ENCODE peak calls at places on chromosomes 5 and 9, in seven cellular contexts. One of them, this sample, is unnamed.
A peak's percentile ranks its signal among the peaks of the same experiment; 100 is the strongest.

GRCh38 chr5:96070625-96071246 is 109.1 kb upstream of the ELL2 start:
- DNase-seq in tibial artery: no peak
- DNase-seq in heart right ventricle: no peak
- DNase-seq in AG04450: no peak
- DNase-seq in neural progenitor cell: no peak
- DNase-seq in body of pancreas: no peak
- DNase-seq in sigmoid colon: no peak
- DNase-seq in this sample: no peak

GRCh38 chr5:145483211-145483610 is 351.9 kb downstream of the PRELID2 start:
- DNase-seq in tibial artery: no peak
- DNase-seq in heart right ventricle: no peak
- DNase-seq in AG04450: no peak
- DNase-seq in neural progenitor cell: no peak
- DNase-seq in body of pancreas: no peak
- DNase-seq in sigmoid colon: no peak
- DNase-seq in this sample: no peak

GRCh38 chr5:133854554-133854953 is 113.9 kb downstream of the C5orf15 start:
- DNase-seq in tibial artery: no peak
- DNase-seq in heart right ventricle: no peak
- DNase-seq in AG04450: no peak
- DNase-seq in neural progenitor cell: no peak
- DNase-seq in body of pancreas: no peak
- DNase-seq in sigmoid colon: no peak
- DNase-seq in this sample: no peak

GRCh38 chr9:123974471-123974870 is 37.1 kb upstream of the LHX2 start:
- DNase-seq in tibial artery: no peak
- DNase-seq in heart right ventricle: no peak
- DNase-seq in AG04450: no peak
- DNase-seq in neural progenitor cell: no peak
- DNase-seq in body of pancreas: no peak
- DNase-seq in sigmoid colon: no peak
- DNase-seq in this sample: no peak

GRCh38 chr5:10406636-10407035 is 35.0 kb upstream of the ROPN1L start:
- DNase-seq in tibial artery: no peak
- DNase-seq in heart right ventricle: no peak
- DNase-seq in AG04450: no peak
- DNase-seq in neural progenitor cell: no peak
- DNase-seq in body of pancreas: no peak
- DNase-seq in sigmoid colon: no peak
- DNase-seq in this sample: no peak

GRCh38 chr9:129550199-129550839 is 70.6 kb downstream of the C9orf50 start:
- DNase-seq in tibial artery: peak; percentile 82
- DNase-seq in heart right ventricle: peak; percentile 89
- DNase-seq in AG04450: no peak
- DNase-seq in neural progenitor cell: peak; percentile 82
- DNase-seq in body of pancreas: peak; percentile 87
- DNase-seq in sigmoid colon: peak; percentile 93
- DNase-seq in this sample: peak; percentile 96

GRCh38 chr9:124011460-124012301 is at the start of gene LHX2:
- DNase-seq in tibial artery: no peak
- DNase-seq in heart right ventricle: peak; percentile 80
- DNase-seq in AG04450: no peak
- DNase-seq in neural progenitor cell: peak; percentile 98
- DNase-seq in body of pancreas: no peak
- DNase-seq in sigmoid colon: no peak
- DNase-seq in this sample: peak; percentile 75

GRCh38 chr5:1521671-1522600 is 1.8 kb downstream of the LPCAT1 start:
- DNase-seq in tibial artery: peak; percentile 17
- DNase-seq in heart right ventricle: no peak
- DNase-seq in AG04450: peak; percentile 44
- DNase-seq in neural progenitor cell: peak; percentile 40
- DNase-seq in body of pancreas: peak; percentile 11
- DNase-seq in sigmoid colon: peak; percentile 59
- DNase-seq in this sample: no peak

GRCh38 chr9:105262497-105262896 is 18.0 kb downstream of the SLC44A1 start:
- DNase-seq in tibial artery: no peak
- DNase-seq in heart right ventricle: no peak
- DNase-seq in AG04450: no peak
- DNase-seq in neural progenitor cell: no peak
- DNase-seq in body of pancreas: no peak
- DNase-seq in sigmoid colon: no peak
- DNase-seq in this sample: no peak

GRCh38 chr5:113519412-113519811 is 5.9 kb downstream of the YTHDC2 start:
- DNase-seq in tibial artery: no peak
- DNase-seq in heart right ventricle: no peak
- DNase-seq in AG04450: no peak
- DNase-seq in neural progenitor cell: no peak
- DNase-seq in body of pancreas: no peak
- DNase-seq in sigmoid colon: no peak
- DNase-seq in this sample: no peak

GRCh38 chr9:130962418-130963316 is 23.6 kb upstream of the FIBCD1 start:
- DNase-seq in tibial artery: peak; percentile 62
- DNase-seq in heart right ventricle: no peak
- DNase-seq in AG04450: peak; percentile 81
- DNase-seq in neural progenitor cell: no peak
- DNase-seq in body of pancreas: no peak
- DNase-seq in sigmoid colon: no peak
- DNase-seq in this sample: no peak

GRCh38 chr9:131330814-131331600 is 41.5 kb downstream of the PLPP7 start:
- DNase-seq in tibial artery: no peak
- DNase-seq in heart right ventricle: no peak
- DNase-seq in AG04450: no peak
- DNase-seq in neural progenitor cell: peak; percentile 92
- DNase-seq in body of pancreas: no peak
- DNase-seq in sigmoid colon: peak; percentile 39
- DNase-seq in this sample: peak; percentile 87

GRCh38 chr5:1633605-1634336 is 110.0 kb upstream of the LPCAT1 start:
- DNase-seq in tibial artery: peak; percentile 79
- DNase-seq in heart right ventricle: peak; percentile 86
- DNase-seq in AG04450: no peak
- DNase-seq in neural progenitor cell: peak; percentile 90
- DNase-seq in body of pancreas: peak; percentile 78
- DNase-seq in sigmoid colon: peak; percentile 91
- DNase-seq in this sample: peak; percentile 86

GRCh38 chr9:18208166-18209059 is 265.5 kb upstream of the ADAMTSL1 start:
- DNase-seq in tibial artery: no peak
- DNase-seq in heart right ventricle: no peak
- DNase-seq in AG04450: no peak
- DNase-seq in neural progenitor cell: peak; percentile 76
- DNase-seq in body of pancreas: peak; percentile 45
- DNase-seq in sigmoid colon: no peak
- DNase-seq in this sample: peak; percentile 65

GRCh38 chr9:112271466-112272098 is 61.8 kb downstream of the PTBP3 start:
- DNase-seq in tibial artery: no peak
- DNase-seq in heart right ventricle: no peak
- DNase-seq in AG04450: no peak
- DNase-seq in neural progenitor cell: no peak
- DNase-seq in body of pancreas: no peak
- DNase-seq in sigmoid colon: no peak
- DNase-seq in this sample: no peak

GRCh38 chr5:128904815-128905214 is 60.5 kb upstream of the SLC27A6 start:
- DNase-seq in tibial artery: no peak
- DNase-seq in heart right ventricle: no peak
- DNase-seq in AG04450: no peak
- DNase-seq in neural progenitor cell: peak; percentile 6
- DNase-seq in body of pancreas: no peak
- DNase-seq in sigmoid colon: no peak
- DNase-seq in this sample: no peak

GRCh38 chr9:133137451-133138231 is 16.6 kb upstream of the RALGDS start:
- DNase-seq in tibial artery: no peak
- DNase-seq in heart right ventricle: peak; percentile 67
- DNase-seq in AG04450: no peak
- DNase-seq in neural progenitor cell: no peak
- DNase-seq in body of pancreas: peak; percentile 92
- DNase-seq in sigmoid colon: peak; percentile 82
- DNase-seq in this sample: peak; percentile 83

GRCh38 chr5:27083763-27084420 is 45.5 kb upstream of the CDH9 start:
- DNase-seq in tibial artery: no peak
- DNase-seq in heart right ventricle: no peak
- DNase-seq in AG04450: no peak
- DNase-seq in neural progenitor cell: no peak
- DNase-seq in body of pancreas: no peak
- DNase-seq in sigmoid colon: no peak
- DNase-seq in this sample: no peak

GRCh38 chr5:58629190-58630159 is 46.6 kb downstream of the RAB3C start:
- DNase-seq in tibial artery: no peak
- DNase-seq in heart right ventricle: no peak
- DNase-seq in AG04450: no peak
- DNase-seq in neural progenitor cell: peak; percentile 12
- DNase-seq in body of pancreas: peak; percentile 38
- DNase-seq in sigmoid colon: no peak
- DNase-seq in this sample: no peak

GRCh38 chr5:8685704-8686103 is 816.8 kb downstream of the MTRR start:
- DNase-seq in tibial artery: no peak
- DNase-seq in heart right ventricle: no peak
- DNase-seq in AG04450: no peak
- DNase-seq in neural progenitor cell: peak; percentile 7
- DNase-seq in body of pancreas: no peak
- DNase-seq in sigmoid colon: no peak
- DNase-seq in this sample: no peak

GRCh38 chr9:113514748-113515147 is 51.2 kb downstream of the RGS3 start:
- DNase-seq in tibial artery: no peak
- DNase-seq in heart right ventricle: no peak
- DNase-seq in AG04450: no peak
- DNase-seq in neural progenitor cell: no peak
- DNase-seq in body of pancreas: peak; percentile 67
- DNase-seq in sigmoid colon: no peak
- DNase-seq in this sample: no peak

GRCh38 chr9:84966876-84967830 is 297.6 kb downstream of the NTRK2 start:
- DNase-seq in tibial artery: no peak
- DNase-seq in heart right ventricle: no peak
- DNase-seq in AG04450: no peak
- DNase-seq in neural progenitor cell: peak; percentile 77
- DNase-seq in body of pancreas: no peak
- DNase-seq in sigmoid colon: no peak
- DNase-seq in this sample: no peak

GRCh38 chr9:100229136-100229535 is 123.6 kb downstream of the TEX10 start:
- DNase-seq in tibial artery: no peak
- DNase-seq in heart right ventricle: no peak
- DNase-seq in AG04450: no peak
- DNase-seq in neural progenitor cell: no peak
- DNase-seq in body of pancreas: no peak
- DNase-seq in sigmoid colon: no peak
- DNase-seq in this sample: no peak

GRCh38 chr9:100227636-100228035 is 125.1 kb downstream of the TEX10 start:
- DNase-seq in tibial artery: no peak
- DNase-seq in heart right ventricle: no peak
- DNase-seq in AG04450: no peak
- DNase-seq in neural progenitor cell: no peak
- DNase-seq in body of pancreas: no peak
- DNase-seq in sigmoid colon: no peak
- DNase-seq in this sample: no peak

GRCh38 chr9:100228352-100228869 is 124.3 kb downstream of the TEX10 start:
- DNase-seq in tibial artery: no peak
- DNase-seq in heart right ventricle: no peak
- DNase-seq in AG04450: no peak
- DNase-seq in neural progenitor cell: no peak
- DNase-seq in body of pancreas: no peak
- DNase-seq in sigmoid colon: no peak
- DNase-seq in this sample: no peak

GRCh38 chr9:100229561-100229960 is 123.2 kb downstream of the TEX10 start:
- DNase-seq in tibial artery: no peak
- DNase-seq in heart right ventricle: no peak
- DNase-seq in AG04450: no peak
- DNase-seq in neural progenitor cell: no peak
- DNase-seq in body of pancreas: no peak
- DNase-seq in sigmoid colon: no peak
- DNase-seq in this sample: no peak
- H3K27ac ChIP-seq in tibial artery: no peak overlapping the region
- H3K27ac ChIP-seq in heart right ventricle: no peak overlapping the region
- H3K27ac ChIP-seq in AG04450: no peak overlapping the region
- H3K27ac ChIP-seq in neural progenitor cell: no peak overlapping the region
- H3K27ac ChIP-seq in body of pancreas: no peak overlapping the region
- H3K27ac ChIP-seq in sigmoid colon: no peak overlapping the region
- H3K27ac ChIP-seq in this sample: no peak overlapping the region

DNA sequence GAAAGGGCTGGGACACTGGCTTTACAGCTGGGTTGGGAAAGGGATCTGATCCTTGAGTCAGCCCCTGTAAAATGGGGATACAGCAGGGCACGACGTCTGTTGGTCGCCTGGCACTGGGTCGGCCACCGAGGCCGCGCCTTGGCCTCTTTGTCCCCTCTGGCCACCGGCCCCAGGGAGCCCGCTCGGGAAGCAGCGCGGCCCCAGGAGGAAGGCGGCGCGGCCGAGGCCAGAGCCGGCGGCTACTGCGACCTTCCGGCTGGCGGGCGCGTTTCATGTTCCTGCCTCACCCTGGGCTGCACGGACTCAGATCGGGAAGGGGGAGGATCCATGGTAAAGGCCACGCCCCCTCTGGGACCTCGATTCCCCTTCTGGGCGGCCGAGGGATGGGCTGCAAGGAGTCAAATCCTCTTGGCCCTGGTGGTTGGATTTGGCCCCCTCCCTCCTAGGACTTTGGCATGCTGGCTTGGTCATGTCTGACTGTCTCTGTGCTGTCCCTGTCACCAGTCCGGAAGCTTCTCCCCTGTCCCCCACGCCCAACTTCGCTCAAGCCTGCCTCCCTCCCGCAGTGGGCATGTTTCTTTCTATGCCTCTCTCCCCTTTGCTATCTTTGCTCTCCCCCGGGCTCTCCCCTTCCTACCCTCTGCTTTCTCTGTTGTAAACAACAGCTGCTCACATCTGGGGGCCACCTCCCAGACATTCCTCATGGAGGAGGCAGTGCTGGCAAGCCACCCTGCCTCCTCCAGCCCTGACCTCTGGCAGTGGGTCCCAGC is 25.8 kb downstream of the FPGS start:
- DNase-seq in tibial artery: peak; percentile 90
- DNase-seq in heart right ventricle: peak; percentile 91
- DNase-seq in AG04450: no peak
- DNase-seq in neural progenitor cell: peak; percentile 96
- DNase-seq in body of pancreas: peak; percentile 84
- DNase-seq in sigmoid colon: peak; percentile 95
- DNase-seq in this sample: peak; percentile 95
- H3K27ac ChIP-seq in tibial artery: peak overlapping the region; percentile 69
- H3K27ac ChIP-seq in heart right ventricle: peak overlapping the region; percentile 77
- H3K27ac ChIP-seq in AG04450: peak overlapping the region; percentile 70
- H3K27ac ChIP-seq in neural progenitor cell: no peak overlapping the region
- H3K27ac ChIP-seq in body of pancreas: peak overlapping the region; percentile 58
- H3K27ac ChIP-seq in sigmoid colon: peak overlapping the region; percentile 81
- H3K27ac ChIP-seq in this sample: peak overlapping the region; percentile 85

GRCh38 chr9:37967272-37967581 is 63.3 kb upstream of the SLC25A51 start:
- DNase-seq in tibial artery: no peak
- DNase-seq in heart right ventricle: no peak
- DNase-seq in AG04450: no peak
- DNase-seq in neural progenitor cell: no peak
- DNase-seq in body of pancreas: no peak
- DNase-seq in sigmoid colon: no peak
- DNase-seq in this sample: no peak
- H3K27ac ChIP-seq in tibial artery: peak overlapping the region; percentile 23
- H3K27ac ChIP-seq in heart right ventricle: no peak overlapping the region
- H3K27ac ChIP-seq in AG04450: no peak overlapping the region
- H3K27ac ChIP-seq in neural progenitor cell: no peak overlapping the region
- H3K27ac ChIP-seq in body of pancreas: peak overlapping the region; percentile 94
- H3K27ac ChIP-seq in sigmoid colon: no peak overlapping the region
- H3K27ac ChIP-seq in this sample: no peak overlapping the region

DNA sequence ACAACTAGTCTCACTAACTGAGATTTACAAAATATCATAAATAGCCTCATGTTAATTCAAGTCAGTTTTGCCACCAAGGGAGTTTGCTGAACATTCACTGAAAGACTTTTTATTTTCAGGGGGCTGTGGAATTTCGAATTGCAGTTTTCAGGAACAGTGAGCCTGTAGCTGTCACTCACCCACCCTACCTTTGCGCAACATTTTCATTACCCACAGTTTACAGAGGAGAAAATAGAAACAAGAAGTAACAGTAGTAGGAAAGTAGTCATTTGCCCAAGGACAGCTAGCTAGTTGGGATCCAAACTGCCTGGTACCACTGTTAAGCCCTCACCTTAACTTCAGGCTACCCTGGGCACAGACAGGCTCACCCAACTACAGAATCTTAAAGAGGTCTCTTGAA is 154.1 kb downstream of the ADAMTS12 start:
- DNase-seq in tibial artery: no peak
- DNase-seq in heart right ventricle: no peak
- DNase-seq in AG04450: no peak
- DNase-seq in neural progenitor cell: no peak
- DNase-seq in body of pancreas: no peak
- DNase-seq in sigmoid colon: no peak
- DNase-seq in this sample: no peak
- H3K27ac ChIP-seq in tibial artery: no peak overlapping the region
- H3K27ac ChIP-seq in heart right ventricle: no peak overlapping the region
- H3K27ac ChIP-seq in AG04450: no peak overlapping the region
- H3K27ac ChIP-seq in neural progenitor cell: no peak overlapping the region
- H3K27ac ChIP-seq in body of pancreas: no peak overlapping the region
- H3K27ac ChIP-seq in sigmoid colon: no peak overlapping the region
- H3K27ac ChIP-seq in this sample: no peak overlapping the region